ENCODE peak calls at places on chromosomes 5 and 9, in seven cellular contexts. U, S, J, K, G, I and P are unnamed samples.
A peak's percentile ranks its signal among the peaks of the same experiment; 100 is the strongest.

GRCh38 chr9:124126571-124127289 is 115.2 kb downstream of the LHX2 start:
- DNase-seq in S (peak; percentile 68), G (peak; percentile 28), J (peak; percentile 69), U (peak; percentile 88), I (peak; percentile 52), K (peak; percentile 90), P (peak; percentile 36)

GRCh38 chr9:97768731-97769130 is 71.6 kb upstream of the XPA start:
- DNase-seq in S (no peak), G (peak; percentile 32), I (no peak), K (no peak), J (no peak), U (no peak), P (no peak)

GRCh38 chr9:24041294-24041693 is 215.3 kb upstream of the ELAVL2 start:
- DNase-seq in I (no peak), J (no peak), S (no peak), U (no peak), K (no peak), G (no peak), P (no peak)

GRCh38 chr9:92266486-92266885 is 27.0 kb downstream of the IARS1 start:
- DNase-seq in I (no peak), U (no peak), G (no peak), K (no peak), J (no peak), S (no peak), P (no peak)

GRCh38 chr5:132668706-132669454 is 4.9 kb upstream of the IL4 start:
- DNase-seq in I (no peak), J (no peak), K (no peak), G (no peak), S (no peak), U (no peak), P (no peak)

GRCh38 chr5:177429248-177430045 is 3.0 kb downstream of the GRK6 start:
- DNase-seq in K (peak; percentile 69), I (no peak), G (no peak), J (peak; percentile 90), S (no peak), U (peak; percentile 91), P (peak; percentile 90)

GRCh38 chr5:178866946-178867345 is 7.2 kb downstream of the ZNF354B start:
- DNase-seq in G (no peak), U (no peak), J (no peak), S (no peak), K (no peak), I (no peak), P (no peak)

GRCh38 chr9:35195683-35196082 is 33.9 kb downstream of the UNC13B start:
- DNase-seq in I (no peak), U (no peak), S (no peak), K (no peak), J (no peak), G (peak; percentile 34), P (no peak)

GRCh38 chr5:92492908-92493307 is 1088.1 kb downstream of the NR2F1-AS1 start:
- DNase-seq in I (no peak), K (no peak), G (no peak), J (no peak), S (no peak), U (no peak), P (no peak)

GRCh38 chr5:3827624-3828023 is 232.0 kb downstream of the IRX1 start:
- DNase-seq in I (no peak), G (no peak), J (no peak), S (no peak), K (no peak), U (no peak), P (no peak)

GRCh38 chr9:92641092-92641809 is 28.7 kb downstream of the IPPK start:
- DNase-seq in J (no peak), I (no peak), G (no peak), U (peak; percentile 4), S (no peak), K (peak; percentile 38), P (no peak)

GRCh38 chr5:43227655-43228054 is 35.6 kb downstream of the NIM1K start:
- DNase-seq in K (no peak), I (peak; percentile 34), S (no peak), J (no peak), G (peak; percentile 44), U (no peak), P (no peak)

GRCh38 chr9:124960409-124960752 is 19.5 kb upstream of the GOLGA1 start:
- DNase-seq in U (no peak), G (no peak), I (no peak), S (no peak), K (no peak), J (no peak), P (no peak)

GRCh38 chr5:139360384-139360783 is 18.7 kb downstream of the PAIP2 start:
- DNase-seq in I (no peak), S (peak; percentile 7), U (peak; percentile 5), K (no peak), J (no peak), G (no peak), P (no peak)

GRCh38 chr9:129879103-129879699 is 43.9 kb downstream of the USP20 start:
- DNase-seq in J (no peak), K (peak; percentile 34), G (no peak), I (no peak), U (no peak), S (no peak), P (no peak)

GRCh38 chr9:27726244-27727141 is 153.2 kb upstream of the C9orf72 start:
- DNase-seq in U (peak; percentile 57), J (peak; percentile 24), K (peak; percentile 32), G (peak; percentile 41), S (peak; percentile 36), I (peak; percentile 92), P (no peak)

GRCh38 chr9:31137151-31137849 is 1247.1 kb upstream of the ACO1 start:
- DNase-seq in J (no peak), U (no peak), G (peak; percentile 90), I (no peak), S (no peak), K (no peak), P (no peak)

GRCh38 chr9:2060425-2060824 is 45.3 kb downstream of the SMARCA2 start:
- DNase-seq in J (no peak), G (no peak), U (no peak), S (no peak), K (no peak), I (no peak), P (no peak)

GRCh38 chr5:160641405-160641804 is 210.6 kb downstream of the ATP10B start:
- DNase-seq in K (no peak), J (no peak), I (no peak), G (no peak), S (no peak), U (no peak), P (no peak)

GRCh38 chr5:149961186-149961685 is 678 bp downstream of the SLC26A2 start:
- DNase-seq in I (no peak), J (no peak), K (no peak), S (no peak), U (no peak), G (no peak), P (peak; percentile 17)

GRCh38 chr5:52624291-52624690 is 163.4 kb upstream of the ITGA1 start:
- DNase-seq in I (no peak), S (no peak), G (no peak), K (no peak), J (no peak), U (no peak), P (no peak)

GRCh38 chr5:79111960-79112702 is 522 bp downstream of the BHMT start:
- DNase-seq in J (no peak), U (no peak), G (no peak), K (peak; percentile 75), I (no peak), S (no peak), P (no peak)

GRCh38 chr5:59380350-59380951 is 513.1 kb downstream of the PDE4D start:
- DNase-seq in J (no peak), S (no peak), U (peak; percentile 18), K (no peak), I (peak; percentile 76), G (peak; percentile 48), P (no peak)

GRCh38 chr9:75909776-75910175 is 19.3 kb downstream of the PCSK5 start:
- DNase-seq in S (peak; percentile 32), J (no peak), K (no peak), G (no peak), U (no peak), I (no peak), P (no peak)

GRCh38 chr9:2874001-2874750 is 30.3 kb upstream of the PUM3 start:
- DNase-seq in S (no peak), G (peak; percentile 20), K (no peak), I (no peak), U (no peak), J (no peak), P (no peak)

GRCh38 chr5:1294839-1295649 is at the start of gene TERT:
- DNase-seq in G (no peak), S (no peak), U (peak; percentile 89), I (no peak), K (peak; percentile 98), J (peak; percentile 67), P (peak; percentile 56)

GRCh38 chr5:132753135-132753987 is 6.1 kb downstream of the CCNI2 start:
- DNase-seq in I (peak; percentile 6), S (no peak), G (no peak), K (peak; percentile 77), U (peak; percentile 39), J (no peak), P (no peak)